ENCODE peak calls at places on chromosomes 11 and 22, in six cellular contexts. One of them, this sample, is unnamed.

GRCh38 chr11:124415356-124415923 is 9.2 kb downstream of the OR8B4 start:
- DNase-seq in stimulated activated CD4-positive, alpha-beta T cell treated with anti-CD3 and anti-CD28 coated beads, TNF-alpha, amount 100 ng/mL, for 48 hours: no peak
- DNase-seq in posterior vena cava: no peak
- DNase-seq in RPMI8226: peak
- DNase-seq in amygdala: no peak
- DNase-seq in mesendoderm: peak
- DNase-seq in this sample: no peak

GRCh38 chr22:27032121-27032761 is 374.9 kb downstream of the MIAT start:
- DNase-seq in RPMI8226: peak
- DNase-seq in stimulated activated CD4-positive, alpha-beta T cell treated with anti-CD3 and anti-CD28 coated beads, TNF-alpha, amount 100 ng/mL, for 48 hours: no peak
- DNase-seq in posterior vena cava: peak
- DNase-seq in mesendoderm: peak
- DNase-seq in amygdala: peak
- DNase-seq in this sample: no peak

GRCh38 chr22:36405221-36405631 is 17.5 kb upstream of the MYH9 start:
- DNase-seq in stimulated activated CD4-positive, alpha-beta T cell treated with anti-CD3 and anti-CD28 coated beads, TNF-alpha, amount 100 ng/mL, for 48 hours: no peak
- DNase-seq in posterior vena cava: no peak
- DNase-seq in amygdala: no peak
- DNase-seq in RPMI8226: peak
- DNase-seq in mesendoderm: no peak
- DNase-seq in this sample: no peak

GRCh38 chr22:20173246-20173645 is 22.4 kb upstream of the CCDC188 start:
- DNase-seq in RPMI8226: no peak
- DNase-seq in posterior vena cava: no peak
- DNase-seq in mesendoderm: no peak
- DNase-seq in stimulated activated CD4-positive, alpha-beta T cell treated with anti-CD3 and anti-CD28 coated beads, TNF-alpha, amount 100 ng/mL, for 48 hours: no peak
- DNase-seq in amygdala: no peak
- DNase-seq in this sample: no peak

GRCh38 chr11:128187829-128188228 is 399.5 kb downstream of the ETS1 start:
- DNase-seq in mesendoderm: no peak
- DNase-seq in stimulated activated CD4-positive, alpha-beta T cell treated with anti-CD3 and anti-CD28 coated beads, TNF-alpha, amount 100 ng/mL, for 48 hours: no peak
- DNase-seq in posterior vena cava: no peak
- DNase-seq in amygdala: no peak
- DNase-seq in RPMI8226: no peak
- DNase-seq in this sample: no peak

GRCh38 chr11:107370390-107370789 is 87.2 kb downstream of the CWF19L2 start:
- DNase-seq in stimulated activated CD4-positive, alpha-beta T cell treated with anti-CD3 and anti-CD28 coated beads, TNF-alpha, amount 100 ng/mL, for 48 hours: no peak
- DNase-seq in mesendoderm: no peak
- DNase-seq in posterior vena cava: no peak
- DNase-seq in amygdala: no peak
- DNase-seq in RPMI8226: no peak
- DNase-seq in this sample: no peak

GRCh38 chr11:16293204-16293681 is 63.1 kb downstream of the SOX6 start:
- DNase-seq in amygdala: no peak
- DNase-seq in posterior vena cava: no peak
- DNase-seq in mesendoderm: peak
- DNase-seq in RPMI8226: no peak
- DNase-seq in stimulated activated CD4-positive, alpha-beta T cell treated with anti-CD3 and anti-CD28 coated beads, TNF-alpha, amount 100 ng/mL, for 48 hours: no peak
- DNase-seq in this sample: no peak

GRCh38 chr22:48744967-48745841 is 1082.5 kb downstream of the BRD1 start:
- DNase-seq in posterior vena cava: peak
- DNase-seq in stimulated activated CD4-positive, alpha-beta T cell treated with anti-CD3 and anti-CD28 coated beads, TNF-alpha, amount 100 ng/mL, for 48 hours: no peak
- DNase-seq in RPMI8226: no peak
- DNase-seq in mesendoderm: no peak
- DNase-seq in amygdala: no peak
- DNase-seq in this sample: peak

GRCh38 chr11:19595840-19596751 is 116.5 kb upstream of the NAV2 start:
- DNase-seq in mesendoderm: no peak
- DNase-seq in amygdala: no peak
- DNase-seq in RPMI8226: no peak
- DNase-seq in posterior vena cava: peak
- DNase-seq in stimulated activated CD4-positive, alpha-beta T cell treated with anti-CD3 and anti-CD28 coated beads, TNF-alpha, amount 100 ng/mL, for 48 hours: no peak
- DNase-seq in this sample: no peak

GRCh38 chr11:66858939-66859685 is 2.2 kb downstream of the LRFN4 start:
- DNase-seq in posterior vena cava: peak
- DNase-seq in stimulated activated CD4-positive, alpha-beta T cell treated with anti-CD3 and anti-CD28 coated beads, TNF-alpha, amount 100 ng/mL, for 48 hours: no peak
- DNase-seq in amygdala: no peak
- DNase-seq in mesendoderm: no peak
- DNase-seq in RPMI8226: no peak
- DNase-seq in this sample: no peak